ENCODE peak calls at places on chromosomes 13 and 19, in five cellular contexts. C is GDM1; H is activated naive CD4-positive, alpha-beta T cell treated with anti-CD3 and anti-CD28 coated beads for 36 hours; R is AG10803; E is GF-D8. K is an unnamed sample.

GRCh38 chr13:35857769-35858168 is 273.4 kb downstream of the DCLK1 start:
- DNase-seq in C (no peak), H (no peak), R (peak), E (no peak), K (no peak)

GRCh38 chr13:35695411-35695810 is 218.9 kb upstream of the MAB21L1 start:
- DNase-seq in C (no peak), H (no peak), R (peak), E (no peak), K (no peak)

GRCh38 chr19:42253245-42254082 is 1.5 kb downstream of the ERF start:
- DNase-seq in C (peak), H (peak), R (peak), E (no peak), K (peak)

GRCh38 chr19:13060233-13060963 is 42.3 kb downstream of the LYL1 start:
- DNase-seq in C (no peak), H (no peak), R (no peak), E (no peak), K (no peak)

GRCh38 chr19:4829001-4829712 is 2.4 kb downstream of the TICAM1 start:
- DNase-seq in C (peak), H (peak), R (no peak), E (peak), K (no peak)

GRCh38 chr13:107275945-107276614 is 708.1 kb upstream of the ARGLU1 start:
- DNase-seq in C (no peak), H (no peak), R (peak), E (no peak), K (no peak)

GRCh38 chr19:50723069-50723468 is at the start of gene CLEC11A:
- DNase-seq in C (no peak), H (no peak), R (peak), E (peak), K (no peak)

GRCh38 chr13:31236211-31236786 is 36.5 kb downstream of the B3GLCT start:
- DNase-seq in C (no peak), H (no peak), R (peak), E (no peak), K (no peak)

GRCh38 chr13:113629814-113630213 is 28.2 kb downstream of the ATP4B start:
- DNase-seq in C (no peak), H (no peak), R (no peak), E (no peak), K (no peak)

GRCh38 chr19:17755977-17756670 is 4.8 kb downstream of the FCHO1 start:
- DNase-seq in C (peak), H (peak), R (no peak), E (no peak), K (no peak)

GRCh38 chr13:76683854-76684253 is 202.4 kb downstream of the KCTD12 start:
- DNase-seq in C (no peak), H (no peak), R (no peak), E (no peak), K (no peak)

GRCh38 chr13:83153833-83154232 is 728.4 kb downstream of the SLITRK1 start:
- DNase-seq in C (no peak), H (no peak), R (no peak), E (no peak), K (no peak)

GRCh38 chr13:43285891-43286602 is 262.7 kb downstream of the DNAJC15 start:
- DNase-seq in C (no peak), H (no peak), R (peak), E (no peak), K (no peak)

GRCh38 chr19:3737487-3738205 is 23.8 kb downstream of the APBA3 start:
- DNase-seq in C (no peak), H (no peak), R (no peak), E (no peak), K (no peak)

GRCh38 chr13:40984670-40985366 is 34.3 kb downstream of the ELF1 start:
- DNase-seq in C (no peak), H (no peak), R (no peak), E (no peak), K (no peak)

GRCh38 chr19:1106841-1107654 is 3.3 kb downstream of the GPX4 start:
- DNase-seq in C (no peak), H (no peak), R (peak), E (no peak), K (no peak)

GRCh38 chr19:1408300-1409203 is 1.2 kb downstream of the DAZAP1 start:
- DNase-seq in C (no peak), H (peak), R (peak), E (no peak), K (peak)

K was measured in T-helper 2 cell treated with Interferon-gamma antibody and Interleukin-4, amounts not matched to agents 5 μg/mL and 100 μg/mL, for 36 hours.